ENCODE peak calls at places on chromosomes 12 and 14, in seven cellular contexts. Q is neuronal stem cell, M is IMR-90, J is mesendoderm, I is H1, K is mesenchymal stem cell, X is trophoblast cell. G is an unnamed sample.

GRCh38 chr12:11593013-11593412 is 56.5 kb upstream of the ETV6 start:
- DNase-seq in Q (no peak), M (no peak), K (no peak), X (no peak), I (no peak), J (no peak), G (no peak)

GRCh38 chr12:86713121-86713520 is 456.9 kb upstream of the MGAT4C start:
- DNase-seq in K (no peak), I (no peak), M (no peak), Q (no peak), X (no peak), J (no peak), G (no peak)

GRCh38 chr12:122454250-122454721 is 31.8 kb upstream of the CLIP1 start:
- DNase-seq in M (no peak), Q (no peak), X (no peak), K (no peak), J (no peak), I (no peak), G (no peak)

GRCh38 chr12:123712780-123713319 is 697 bp downstream of the ATP6V0A2 start:
- DNase-seq in K (peak), M (no peak), I (no peak), J (peak), X (no peak), Q (peak), G (no peak)

GRCh38 chr12:40745386-40745785 is 53.1 kb downstream of the CNTN1 start:
- DNase-seq in K (no peak), I (no peak), X (no peak), M (no peak), Q (no peak), J (peak), G (no peak)

GRCh38 chr12:48776956-48777355 is 11.9 kb downstream of the ADCY6 start:
- DNase-seq in I (no peak), Q (no peak), X (no peak), K (no peak), J (no peak), M (no peak), G (no peak)

GRCh38 chr12:15597125-15597830 is 191.9 kb downstream of the EPS8 start:
- DNase-seq in M (no peak), I (no peak), X (no peak), Q (no peak), K (no peak), J (no peak), G (no peak)

GRCh38 chr14:69077841-69078240 is 75.1 kb downstream of the DCAF5 start:
- DNase-seq in Q (no peak), M (peak), J (peak), I (no peak), X (peak), K (peak), G (no peak)

GRCh38 chr12:109949089-109949488 is 47.1 kb downstream of the GIT2 start:
- DNase-seq in M (peak), K (peak), Q (no peak), X (peak), I (no peak), J (no peak), G (no peak)

GRCh38 chr14:23362200-23362599 is 2.8 kb downstream of the EFS start:
- DNase-seq in Q (no peak), M (peak), I (no peak), K (peak), J (peak), X (no peak), G (no peak)

GRCh38 chr12:54933381-54933780 is 51.2 kb downstream of the TESPA1 start:
- DNase-seq in K (no peak), I (no peak), X (peak), M (peak), J (peak), Q (no peak), G (no peak)

GRCh38 chr12:124734224-124734788 is 129.4 kb downstream of the SCARB1 start:
- DNase-seq in Q (peak), I (peak), J (peak), X (peak), M (peak), K (peak), G (peak)

DNA sequence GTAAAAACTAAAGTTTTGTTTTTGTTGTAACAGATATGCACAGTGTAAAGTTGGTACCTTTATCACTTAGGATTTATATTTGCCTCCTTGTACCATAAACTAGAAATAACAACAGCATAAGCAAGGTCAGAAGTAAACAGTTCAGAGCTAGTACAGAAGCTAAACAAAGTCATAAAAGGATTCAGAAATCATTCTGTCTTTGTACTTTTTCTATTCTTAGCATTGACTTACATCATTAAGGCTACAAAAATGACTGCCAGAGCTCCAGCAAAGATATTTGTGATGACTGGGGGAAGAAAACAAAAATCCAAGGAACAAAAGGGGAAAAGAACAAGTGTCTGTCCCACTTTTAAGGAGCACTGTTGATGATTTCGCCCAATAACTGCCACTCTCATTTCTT is 347.2 kb downstream of the CCDC91 start:
- DNase-seq in M (no peak), Q (no peak), K (peak), I (no peak), J (no peak), X (no peak), G (no peak)
- H3K18ac ChIP-seq in M (peak), Q (no peak), K (no peak), I (no peak), J (no peak), X (no peak), G (no peak)

GRCh38 chr12:23949212-23950010 is at the start of gene SOX5:
- DNase-seq in K (peak), X (no peak), I (peak), Q (peak), J (peak), M (peak), G (peak)

GRCh38 chr12:23950011-23950774 is 723 bp upstream of the SOX5 start:
- DNase-seq in X (no peak), J (peak), K (peak), M (peak), I (peak), Q (peak), G (peak)

GRCh38 chr12:23954332-23954731 is 4.9 kb upstream of the SOX5 start:
- DNase-seq in M (peak), Q (no peak), X (no peak), K (peak), J (no peak), I (no peak), G (no peak)

GRCh38 chr12:23950775-23951391 is 1.4 kb upstream of the SOX5 start:
- DNase-seq in M (peak), X (peak), I (peak), J (no peak), K (peak), Q (peak), G (no peak)

DNA sequence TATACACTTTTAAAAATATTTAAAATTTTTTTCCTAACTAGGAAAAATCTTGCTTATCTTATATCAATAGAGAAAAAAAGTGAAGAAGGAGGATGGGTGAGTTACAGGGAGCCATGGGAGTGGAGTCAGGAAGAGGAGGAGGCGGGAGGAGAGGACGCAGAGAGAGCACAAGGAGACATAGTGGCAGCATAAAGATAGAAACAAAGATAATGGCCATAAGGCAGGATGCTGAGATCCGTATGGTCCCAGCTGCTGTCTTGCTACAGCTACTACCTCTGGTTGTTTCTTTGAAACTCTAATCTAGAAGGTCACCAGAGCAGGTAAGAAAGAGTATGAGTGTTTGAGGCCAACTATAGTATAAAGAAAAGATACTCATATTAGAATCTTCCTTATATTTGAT is 2.6 kb upstream of the SOX5 start:
- DNase-seq in X (no peak), Q (no peak), J (no peak), K (no peak), I (no peak), M (no peak), G (no peak)
- H3K18ac ChIP-seq in X (no peak), Q (no peak), J (no peak), K (no peak), I (no peak), M (no peak), G (no peak)

GRCh38 chr14:92706386-92706785 is 42.0 kb downstream of the LGMN start:
- DNase-seq in X (no peak), I (no peak), M (no peak), K (no peak), J (no peak), Q (no peak), G (no peak)
- H3K18ac ChIP-seq in X (no peak), I (no peak), M (no peak), K (no peak), J (no peak), Q (no peak), G (no peak)

GRCh38 chr12:114136656-114137055 is 170.5 kb upstream of the RBM19 start:
- DNase-seq in I (no peak), X (peak), M (no peak), J (no peak), K (no peak), Q (no peak), G (no peak)
- H3K18ac ChIP-seq in I (no peak), X (no peak), M (no peak), J (no peak), K (no peak), Q (no peak), G (no peak)

DNA sequence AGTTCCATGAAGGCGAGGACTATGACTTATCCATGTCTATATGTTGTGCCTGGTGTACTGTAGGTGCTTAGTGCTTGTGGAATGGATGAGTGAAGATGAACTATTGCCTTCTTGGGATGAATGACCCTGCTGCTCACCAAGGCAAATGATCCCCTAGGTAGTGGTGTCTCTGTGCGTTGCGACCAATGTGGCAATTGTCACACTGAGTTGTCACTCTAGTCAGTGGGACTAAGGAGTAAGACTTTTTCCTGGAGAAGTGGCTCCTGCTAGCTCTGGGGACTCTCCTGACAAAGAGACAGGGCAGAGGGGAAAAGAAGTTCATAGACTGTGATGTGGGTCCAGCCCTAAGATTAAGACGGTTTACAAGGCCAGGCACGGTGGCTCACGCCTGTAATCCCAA is 3.4 kb upstream of the ACVR1B start:
- DNase-seq in Q (no peak), K (no peak), M (no peak), X (no peak), J (no peak), I (peak), G (no peak)
- H3K18ac ChIP-seq in Q (no peak), K (no peak), M (no peak), X (no peak), J (no peak), I (no peak), G (no peak)

G was measured in H9.